ENCODE peak calls at places on chromosomes 2 and 18, in ten cellular contexts. G, U, Y, R, V, N, E, Z, X and Q are unnamed samples.

GRCh38 chr2:71602115-71602495 is 148.7 kb downstream of the DYSF start:
- DNase-seq in Z (peak; percentile 17), E (no peak), R (no peak), V (no peak), U (no peak), N (no peak), Y (no peak), X (peak; percentile 22), G (no peak), Q (no peak)

GRCh38 chr2:109126501-109126860 is 2.5 kb upstream of the SH3RF3 start:
- DNase-seq in R (peak; percentile 89), E (no peak), X (no peak), N (no peak), V (peak; percentile 92), G (peak; percentile 91), Z (no peak), U (no peak), Y (no peak), Q (no peak)

GRCh38 chr18:48847807-48848486 is 102.8 kb downstream of the SMAD7 start:
- DNase-seq in U (no peak), R (no peak), Y (no peak), X (no peak), N (no peak), E (no peak), V (no peak), Z (peak; percentile 40), G (no peak), Q (no peak)

GRCh38 chr18:3265564-3266033 is 3.7 kb downstream of the MYL12B start:
- DNase-seq in R (peak; percentile 45), V (peak; percentile 75), N (no peak), U (no peak), G (peak; percentile 45), Z (no peak), E (no peak), Y (no peak), X (no peak), Q (no peak)

GRCh38 chr2:26477126-26477910 is 606 bp downstream of the OTOF start:
- DNase-seq in N (no peak), E (no peak), Y (no peak), R (no peak), Z (peak; percentile 46), U (no peak), G (no peak), V (no peak), X (no peak), Q (no peak)

GRCh38 chr2:70458661-70459060 is 95.0 kb downstream of the TGFA start:
- DNase-seq in Z (no peak), U (no peak), G (no peak), E (no peak), N (no peak), Y (no peak), R (no peak), V (no peak), X (no peak), Q (no peak)

GRCh38 chr2:142984657-142985056 is 107.2 kb downstream of the KYNU start:
- DNase-seq in R (no peak), U (no peak), E (no peak), V (no peak), X (no peak), Z (no peak), G (no peak), N (no peak), Y (no peak), Q (no peak)

GRCh38 chr2:44168684-44169154 is at the start of gene PPM1B:
- DNase-seq in N (no peak), U (no peak), R (no peak), V (no peak), Y (no peak), E (no peak), X (peak; percentile 100), G (no peak), Z (peak; percentile 100), Q (peak; percentile 99)

GRCh38 chr18:11951390-11951851 is 29.9 kb upstream of the IMPA2 start:
- DNase-seq in X (no peak), N (no peak), V (no peak), R (no peak), G (peak; percentile 25), Y (no peak), Z (no peak), U (no peak), E (no peak), Q (no peak)

GRCh38 chr18:2036136-2036535 is 535.2 kb downstream of the METTL4 start:
- DNase-seq in G (peak; percentile 6), E (no peak), X (no peak), N (no peak), U (no peak), V (no peak), Y (no peak), Z (no peak), R (peak; percentile 19), Q (no peak)

GRCh38 chr2:37713258-37713700 is 41.8 kb upstream of the CDC42EP3 start:
- DNase-seq in Y (no peak), Z (no peak), U (no peak), N (no peak), R (peak; percentile 94), V (peak; percentile 98), G (peak; percentile 96), X (no peak), E (peak; percentile 88), Q (no peak)

GRCh38 chr18:54830260-54830659 is 2.0 kb downstream of the RAB27B start:
- DNase-seq in Y (no peak), R (no peak), G (peak; percentile 35), E (no peak), V (no peak), U (no peak), N (no peak), Z (no peak), X (no peak), Q (no peak)

DNA sequence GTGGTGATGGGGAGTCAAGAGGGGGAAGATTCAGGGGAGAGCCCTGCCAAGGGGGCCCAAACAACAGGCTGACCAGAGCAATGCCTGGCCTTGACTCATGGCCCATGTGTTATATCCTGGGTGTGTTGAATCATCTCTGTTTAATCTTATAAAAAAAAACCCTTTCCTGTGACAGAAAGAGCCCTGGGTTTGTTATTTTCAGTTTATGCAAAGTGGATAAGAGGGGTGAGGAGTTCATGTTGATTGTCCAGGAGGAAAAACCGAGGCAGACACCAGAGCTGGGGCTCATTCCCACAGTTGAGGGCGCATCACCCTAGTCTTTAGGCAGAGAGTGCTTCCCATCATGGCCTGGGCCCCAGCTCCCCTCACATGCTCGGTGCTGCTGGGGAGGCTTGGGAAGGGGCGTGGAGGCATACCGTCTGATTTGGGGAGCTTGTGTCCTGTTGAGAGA is 30.9 kb upstream of the IL37 start:
- DNase-seq in U (no peak), G (peak; percentile 55), R (peak; percentile 80), X (no peak), E (no peak), Z (no peak), N (no peak), Y (no peak), V (peak; percentile 82), Q (no peak)
- H3K4me3 ChIP-seq in U (no peak overlapping the region), G (no peak overlapping the region), R (no peak overlapping the region), X (no peak overlapping the region), E (no peak overlapping the region), Z (no peak overlapping the region), N (no peak overlapping the region), Y (no peak overlapping the region), V (no peak overlapping the region), Q (no peak overlapping the region)

GRCh38 chr2:199306116-199306515 is 151.6 kb downstream of the SATB2 start:
- DNase-seq in N (no peak), Y (no peak), G (no peak), E (no peak), Z (no peak), V (no peak), X (no peak), R (no peak), U (no peak), Q (no peak)
- TF ChIP-seq CTCF in N (no peak), Y (no peak), G (no peak), E (no peak), Z (no peak), V (no peak), X (no peak), R (no peak), U (no peak), Q (no peak)

DNA sequence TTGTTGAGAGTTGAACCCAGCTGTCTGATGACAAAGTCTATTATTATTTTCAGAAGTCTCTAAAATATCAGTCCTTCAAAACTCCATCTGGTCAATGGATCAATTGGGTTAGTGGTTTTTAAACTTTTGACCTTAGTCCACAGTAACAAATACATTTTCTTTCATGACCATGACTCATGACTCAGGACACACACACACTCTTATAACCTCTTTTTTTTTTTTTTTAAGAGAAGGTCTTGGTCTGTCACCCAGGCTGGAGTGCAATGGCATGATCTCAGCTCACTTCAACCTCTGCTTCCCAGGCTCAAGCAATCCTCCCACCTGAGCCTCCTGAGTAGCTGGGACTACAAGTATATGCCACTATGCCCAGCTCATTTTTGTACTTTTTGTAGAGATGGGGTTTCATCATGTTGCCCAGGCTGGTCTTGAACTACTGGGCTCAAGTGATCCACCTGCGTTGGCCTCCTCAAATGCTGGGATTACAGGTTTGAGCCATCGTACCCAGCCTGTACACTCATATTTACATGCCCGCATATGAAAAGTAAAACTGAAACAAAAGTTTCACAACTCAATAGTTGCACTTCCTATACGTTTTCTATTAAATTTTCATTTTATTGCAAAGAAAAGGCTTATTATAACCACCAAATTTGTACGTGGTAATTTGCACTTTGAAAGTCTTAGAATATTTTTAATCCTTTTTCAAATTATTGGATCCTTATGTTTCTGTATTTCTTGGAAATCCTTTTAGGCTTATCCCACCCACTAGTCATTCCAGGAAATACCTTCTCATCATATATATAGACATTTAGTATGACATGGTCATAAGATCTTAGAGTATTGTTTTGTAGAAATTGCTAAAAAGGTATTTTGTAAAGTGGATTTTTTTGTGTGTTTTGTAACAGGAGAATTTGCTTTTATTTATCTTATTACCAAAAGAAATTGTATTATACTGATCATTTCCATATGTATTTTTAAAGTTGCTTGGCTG is 199.0 kb downstream of the LPIN1 start:
- DNase-seq in E (no peak), Z (no peak), Y (no peak), G (no peak), X (no peak), U (no peak), V (no peak), R (no peak), N (no peak), Q (no peak)
- H3K4me3 ChIP-seq in E (no peak overlapping the region), Z (no peak overlapping the region), Y (no peak overlapping the region), G (no peak overlapping the region), X (no peak overlapping the region), U (no peak overlapping the region), V (no peak overlapping the region), R (no peak overlapping the region), N (no peak overlapping the region), Q (no peak overlapping the region)

GRCh38 chr2:171516793-171517192 is 5.5 kb upstream of the CYBRD1 start:
- DNase-seq in G (no peak), N (no peak), U (no peak), V (no peak), X (no peak), Y (no peak), R (peak; percentile 41), Z (no peak), E (no peak), Q (no peak)
- TF ChIP-seq CTCF in G (no peak), N (no peak), U (no peak), V (no peak), X (no peak), Y (no peak), R (no peak), Z (no peak), E (no peak), Q (no peak)